ENCODE peak calls at places on chromosomes 13 and 19, in ten cellular contexts. One of them, this sample, is unnamed.

GRCh38 chr13:111042661-111043226 is 72.4 kb upstream of the ARHGEF7 start:
- DNase-seq in activated T-cell treated with anti-CD3 and anti-CD28 coated beads for 1 hour: no peak
- DNase-seq in AG08395: no peak
- DNase-seq in GM23338: no peak
- DNase-seq in stromal cell of bone marrow: no peak
- DNase-seq in stimulated activated effector memory CD8-positive, alpha-beta T cell treated with anti-CD3 and anti-CD28 coated beads, Interleukin-12 subunit alpha, Interleukin-12 subunit beta, amount 100 ng/mL, for 72 hours: no peak
- DNase-seq in amygdala: no peak
- DNase-seq in stimulated activated CD8-positive, alpha-beta memory T cell treated with anti-CD3 and anti-CD28 coated beads, Interleukin-15, amount 100 ng/mL, for 24 hours: no peak
- DNase-seq in T follicular helper cell: no peak
- DNase-seq in brain microvascular endothelial cell: no peak
- DNase-seq in this sample: no peak

GRCh38 chr13:91119643-91120042 is 227.8 kb upstream of the MIR17HG start:
- DNase-seq in activated T-cell treated with anti-CD3 and anti-CD28 coated beads for 1 hour: no peak
- DNase-seq in AG08395: no peak
- DNase-seq in GM23338: no peak
- DNase-seq in stromal cell of bone marrow: no peak
- DNase-seq in stimulated activated effector memory CD8-positive, alpha-beta T cell treated with anti-CD3 and anti-CD28 coated beads, Interleukin-12 subunit alpha, Interleukin-12 subunit beta, amount 100 ng/mL, for 72 hours: no peak
- DNase-seq in amygdala: no peak
- DNase-seq in stimulated activated CD8-positive, alpha-beta memory T cell treated with anti-CD3 and anti-CD28 coated beads, Interleukin-15, amount 100 ng/mL, for 24 hours: no peak
- DNase-seq in T follicular helper cell: no peak
- DNase-seq in brain microvascular endothelial cell: no peak
- DNase-seq in this sample: no peak

GRCh38 chr13:38086013-38086412 is 216.4 kb upstream of the TRPC4 start:
- DNase-seq in activated T-cell treated with anti-CD3 and anti-CD28 coated beads for 1 hour: no peak
- DNase-seq in AG08395: no peak
- DNase-seq in GM23338: no peak
- DNase-seq in stromal cell of bone marrow: no peak
- DNase-seq in stimulated activated effector memory CD8-positive, alpha-beta T cell treated with anti-CD3 and anti-CD28 coated beads, Interleukin-12 subunit alpha, Interleukin-12 subunit beta, amount 100 ng/mL, for 72 hours: no peak
- DNase-seq in amygdala: no peak
- DNase-seq in stimulated activated CD8-positive, alpha-beta memory T cell treated with anti-CD3 and anti-CD28 coated beads, Interleukin-15, amount 100 ng/mL, for 24 hours: no peak
- DNase-seq in T follicular helper cell: no peak
- DNase-seq in brain microvascular endothelial cell: no peak
- DNase-seq in this sample: no peak

GRCh38 chr19:23377276-23377675 is 18.0 kb downstream of the ZNF91 start:
- DNase-seq in activated T-cell treated with anti-CD3 and anti-CD28 coated beads for 1 hour: no peak
- DNase-seq in AG08395: no peak
- DNase-seq in GM23338: no peak
- DNase-seq in stromal cell of bone marrow: no peak
- DNase-seq in stimulated activated effector memory CD8-positive, alpha-beta T cell treated with anti-CD3 and anti-CD28 coated beads, Interleukin-12 subunit alpha, Interleukin-12 subunit beta, amount 100 ng/mL, for 72 hours: no peak
- DNase-seq in amygdala: no peak
- DNase-seq in stimulated activated CD8-positive, alpha-beta memory T cell treated with anti-CD3 and anti-CD28 coated beads, Interleukin-15, amount 100 ng/mL, for 24 hours: no peak
- DNase-seq in T follicular helper cell: no peak
- DNase-seq in brain microvascular endothelial cell: no peak
- DNase-seq in this sample: no peak

GRCh38 chr19:50486823-50487515 is 10.3 kb upstream of the GARIN5A start:
- DNase-seq in activated T-cell treated with anti-CD3 and anti-CD28 coated beads for 1 hour: peak; percentile 36
- DNase-seq in AG08395: no peak
- DNase-seq in GM23338: peak; percentile 97
- DNase-seq in stromal cell of bone marrow: no peak
- DNase-seq in stimulated activated effector memory CD8-positive, alpha-beta T cell treated with anti-CD3 and anti-CD28 coated beads, Interleukin-12 subunit alpha, Interleukin-12 subunit beta, amount 100 ng/mL, for 72 hours: peak; percentile 79
- DNase-seq in amygdala: no peak
- DNase-seq in stimulated activated CD8-positive, alpha-beta memory T cell treated with anti-CD3 and anti-CD28 coated beads, Interleukin-15, amount 100 ng/mL, for 24 hours: peak; percentile 57
- DNase-seq in T follicular helper cell: peak; percentile 28
- DNase-seq in brain microvascular endothelial cell: peak; percentile 59
- DNase-seq in this sample: peak; percentile 16

GRCh38 chr13:102131246-102131645 is 270.6 kb downstream of the FGF14 start:
- DNase-seq in activated T-cell treated with anti-CD3 and anti-CD28 coated beads for 1 hour: no peak
- DNase-seq in AG08395: no peak
- DNase-seq in GM23338: no peak
- DNase-seq in stromal cell of bone marrow: no peak
- DNase-seq in stimulated activated effector memory CD8-positive, alpha-beta T cell treated with anti-CD3 and anti-CD28 coated beads, Interleukin-12 subunit alpha, Interleukin-12 subunit beta, amount 100 ng/mL, for 72 hours: no peak
- DNase-seq in amygdala: no peak
- DNase-seq in stimulated activated CD8-positive, alpha-beta memory T cell treated with anti-CD3 and anti-CD28 coated beads, Interleukin-15, amount 100 ng/mL, for 24 hours: no peak
- DNase-seq in T follicular helper cell: no peak
- DNase-seq in brain microvascular endothelial cell: no peak
- DNase-seq in this sample: no peak

GRCh38 chr13:21361123-21361522 is 98.0 kb downstream of the ZDHHC20 start:
- DNase-seq in activated T-cell treated with anti-CD3 and anti-CD28 coated beads for 1 hour: no peak
- DNase-seq in AG08395: no peak
- DNase-seq in GM23338: no peak
- DNase-seq in stromal cell of bone marrow: no peak
- DNase-seq in stimulated activated effector memory CD8-positive, alpha-beta T cell treated with anti-CD3 and anti-CD28 coated beads, Interleukin-12 subunit alpha, Interleukin-12 subunit beta, amount 100 ng/mL, for 72 hours: no peak
- DNase-seq in amygdala: no peak
- DNase-seq in stimulated activated CD8-positive, alpha-beta memory T cell treated with anti-CD3 and anti-CD28 coated beads, Interleukin-15, amount 100 ng/mL, for 24 hours: no peak
- DNase-seq in T follicular helper cell: no peak
- DNase-seq in brain microvascular endothelial cell: no peak
- DNase-seq in this sample: no peak

GRCh38 chr13:70723732-70724131 is 615.5 kb upstream of the KLHL1 start:
- DNase-seq in activated T-cell treated with anti-CD3 and anti-CD28 coated beads for 1 hour: no peak
- DNase-seq in AG08395: no peak
- DNase-seq in GM23338: no peak
- DNase-seq in stromal cell of bone marrow: no peak
- DNase-seq in stimulated activated effector memory CD8-positive, alpha-beta T cell treated with anti-CD3 and anti-CD28 coated beads, Interleukin-12 subunit alpha, Interleukin-12 subunit beta, amount 100 ng/mL, for 72 hours: no peak
- DNase-seq in amygdala: no peak
- DNase-seq in stimulated activated CD8-positive, alpha-beta memory T cell treated with anti-CD3 and anti-CD28 coated beads, Interleukin-15, amount 100 ng/mL, for 24 hours: no peak
- DNase-seq in T follicular helper cell: no peak
- DNase-seq in brain microvascular endothelial cell: peak; percentile 12
- DNase-seq in this sample: no peak

GRCh38 chr13:60755380-60756163 is 358.6 kb downstream of the TDRD3 start:
- DNase-seq in activated T-cell treated with anti-CD3 and anti-CD28 coated beads for 1 hour: no peak
- DNase-seq in AG08395: no peak
- DNase-seq in GM23338: peak; percentile 71
- DNase-seq in stromal cell of bone marrow: no peak
- DNase-seq in stimulated activated effector memory CD8-positive, alpha-beta T cell treated with anti-CD3 and anti-CD28 coated beads, Interleukin-12 subunit alpha, Interleukin-12 subunit beta, amount 100 ng/mL, for 72 hours: no peak
- DNase-seq in amygdala: no peak
- DNase-seq in stimulated activated CD8-positive, alpha-beta memory T cell treated with anti-CD3 and anti-CD28 coated beads, Interleukin-15, amount 100 ng/mL, for 24 hours: no peak
- DNase-seq in T follicular helper cell: no peak
- DNase-seq in brain microvascular endothelial cell: no peak
- DNase-seq in this sample: no peak

GRCh38 chr13:102702965-102703720 is 8.3 kb upstream of the METTL21C start:
- DNase-seq in activated T-cell treated with anti-CD3 and anti-CD28 coated beads for 1 hour: no peak
- DNase-seq in AG08395: no peak
- DNase-seq in GM23338: no peak
- DNase-seq in stromal cell of bone marrow: no peak
- DNase-seq in stimulated activated effector memory CD8-positive, alpha-beta T cell treated with anti-CD3 and anti-CD28 coated beads, Interleukin-12 subunit alpha, Interleukin-12 subunit beta, amount 100 ng/mL, for 72 hours: no peak
- DNase-seq in amygdala: no peak
- DNase-seq in stimulated activated CD8-positive, alpha-beta memory T cell treated with anti-CD3 and anti-CD28 coated beads, Interleukin-15, amount 100 ng/mL, for 24 hours: no peak
- DNase-seq in T follicular helper cell: no peak
- DNase-seq in brain microvascular endothelial cell: no peak
- DNase-seq in this sample: no peak

GRCh38 chr19:44212865-44213346 is 574 bp downstream of the ZNF227 start:
- DNase-seq in activated T-cell treated with anti-CD3 and anti-CD28 coated beads for 1 hour: no peak
- DNase-seq in AG08395: peak; percentile 25
- DNase-seq in GM23338: peak; percentile 53
- DNase-seq in stromal cell of bone marrow: peak; percentile 16
- DNase-seq in stimulated activated effector memory CD8-positive, alpha-beta T cell treated with anti-CD3 and anti-CD28 coated beads, Interleukin-12 subunit alpha, Interleukin-12 subunit beta, amount 100 ng/mL, for 72 hours: no peak
- DNase-seq in amygdala: no peak
- DNase-seq in stimulated activated CD8-positive, alpha-beta memory T cell treated with anti-CD3 and anti-CD28 coated beads, Interleukin-15, amount 100 ng/mL, for 24 hours: no peak
- DNase-seq in T follicular helper cell: no peak
- DNase-seq in brain microvascular endothelial cell: peak; percentile 6
- DNase-seq in this sample: peak; percentile 33

GRCh38 chr13:44904982-44905381 is 84.3 kb downstream of the NUFIP1 start:
- DNase-seq in activated T-cell treated with anti-CD3 and anti-CD28 coated beads for 1 hour: no peak
- DNase-seq in AG08395: peak; percentile 94
- DNase-seq in GM23338: no peak
- DNase-seq in stromal cell of bone marrow: peak; percentile 98
- DNase-seq in stimulated activated effector memory CD8-positive, alpha-beta T cell treated with anti-CD3 and anti-CD28 coated beads, Interleukin-12 subunit alpha, Interleukin-12 subunit beta, amount 100 ng/mL, for 72 hours: no peak
- DNase-seq in amygdala: peak; percentile 11
- DNase-seq in stimulated activated CD8-positive, alpha-beta memory T cell treated with anti-CD3 and anti-CD28 coated beads, Interleukin-15, amount 100 ng/mL, for 24 hours: no peak
- DNase-seq in T follicular helper cell: no peak
- DNase-seq in brain microvascular endothelial cell: peak; percentile 97
- DNase-seq in this sample: peak; percentile 57

GRCh38 chr19:34495416-34495815 is 13.9 kb downstream of the WTIP start:
- DNase-seq in activated T-cell treated with anti-CD3 and anti-CD28 coated beads for 1 hour: no peak
- DNase-seq in AG08395: no peak
- DNase-seq in GM23338: no peak
- DNase-seq in stromal cell of bone marrow: no peak
- DNase-seq in stimulated activated effector memory CD8-positive, alpha-beta T cell treated with anti-CD3 and anti-CD28 coated beads, Interleukin-12 subunit alpha, Interleukin-12 subunit beta, amount 100 ng/mL, for 72 hours: no peak
- DNase-seq in amygdala: no peak
- DNase-seq in stimulated activated CD8-positive, alpha-beta memory T cell treated with anti-CD3 and anti-CD28 coated beads, Interleukin-15, amount 100 ng/mL, for 24 hours: no peak
- DNase-seq in T follicular helper cell: no peak
- DNase-seq in brain microvascular endothelial cell: no peak
- DNase-seq in this sample: no peak

GRCh38 chr19:35459414-35460082 is 11.5 kb downstream of the FFAR2 start:
- DNase-seq in activated T-cell treated with anti-CD3 and anti-CD28 coated beads for 1 hour: no peak
- DNase-seq in AG08395: no peak
- DNase-seq in GM23338: no peak
- DNase-seq in stromal cell of bone marrow: no peak
- DNase-seq in stimulated activated effector memory CD8-positive, alpha-beta T cell treated with anti-CD3 and anti-CD28 coated beads, Interleukin-12 subunit alpha, Interleukin-12 subunit beta, amount 100 ng/mL, for 72 hours: no peak
- DNase-seq in amygdala: no peak
- DNase-seq in stimulated activated CD8-positive, alpha-beta memory T cell treated with anti-CD3 and anti-CD28 coated beads, Interleukin-15, amount 100 ng/mL, for 24 hours: no peak
- DNase-seq in T follicular helper cell: no peak
- DNase-seq in brain microvascular endothelial cell: no peak
- DNase-seq in this sample: no peak

GRCh38 chr13:78604782-78605611 is 1.6 kb upstream of the POU4F1 start:
- DNase-seq in activated T-cell treated with anti-CD3 and anti-CD28 coated beads for 1 hour: no peak
- DNase-seq in AG08395: no peak
- DNase-seq in GM23338: peak; percentile 79
- DNase-seq in stromal cell of bone marrow: no peak
- DNase-seq in stimulated activated effector memory CD8-positive, alpha-beta T cell treated with anti-CD3 and anti-CD28 coated beads, Interleukin-12 subunit alpha, Interleukin-12 subunit beta, amount 100 ng/mL, for 72 hours: no peak
- DNase-seq in amygdala: no peak
- DNase-seq in stimulated activated CD8-positive, alpha-beta memory T cell treated with anti-CD3 and anti-CD28 coated beads, Interleukin-15, amount 100 ng/mL, for 24 hours: no peak
- DNase-seq in T follicular helper cell: no peak
- DNase-seq in brain microvascular endothelial cell: no peak
- DNase-seq in this sample: peak; percentile 3

GRCh38 chr19:34364462-34364829 is 550 bp upstream of the GPI start:
- DNase-seq in activated T-cell treated with anti-CD3 and anti-CD28 coated beads for 1 hour: no peak
- DNase-seq in AG08395: no peak
- DNase-seq in GM23338: no peak
- DNase-seq in stromal cell of bone marrow: no peak
- DNase-seq in stimulated activated effector memory CD8-positive, alpha-beta T cell treated with anti-CD3 and anti-CD28 coated beads, Interleukin-12 subunit alpha, Interleukin-12 subunit beta, amount 100 ng/mL, for 72 hours: no peak
- DNase-seq in amygdala: no peak
- DNase-seq in stimulated activated CD8-positive, alpha-beta memory T cell treated with anti-CD3 and anti-CD28 coated beads, Interleukin-15, amount 100 ng/mL, for 24 hours: no peak
- DNase-seq in T follicular helper cell: no peak
- DNase-seq in brain microvascular endothelial cell: no peak
- DNase-seq in this sample: no peak

GRCh38 chr19:27975419-27976005 is 1237.4 kb downstream of the UQCRFS1 start:
- DNase-seq in activated T-cell treated with anti-CD3 and anti-CD28 coated beads for 1 hour: no peak
- DNase-seq in AG08395: no peak
- DNase-seq in GM23338: no peak
- DNase-seq in stromal cell of bone marrow: no peak
- DNase-seq in stimulated activated effector memory CD8-positive, alpha-beta T cell treated with anti-CD3 and anti-CD28 coated beads, Interleukin-12 subunit alpha, Interleukin-12 subunit beta, amount 100 ng/mL, for 72 hours: no peak
- DNase-seq in amygdala: no peak
- DNase-seq in stimulated activated CD8-positive, alpha-beta memory T cell treated with anti-CD3 and anti-CD28 coated beads, Interleukin-15, amount 100 ng/mL, for 24 hours: no peak
- DNase-seq in T follicular helper cell: no peak
- DNase-seq in brain microvascular endothelial cell: no peak
- DNase-seq in this sample: no peak

GRCh38 chr13:50149932-50150331 is 134.7 kb downstream of the KCNRG start:
- DNase-seq in activated T-cell treated with anti-CD3 and anti-CD28 coated beads for 1 hour: no peak
- DNase-seq in AG08395: no peak
- DNase-seq in GM23338: no peak
- DNase-seq in stromal cell of bone marrow: no peak
- DNase-seq in stimulated activated effector memory CD8-positive, alpha-beta T cell treated with anti-CD3 and anti-CD28 coated beads, Interleukin-12 subunit alpha, Interleukin-12 subunit beta, amount 100 ng/mL, for 72 hours: no peak
- DNase-seq in amygdala: no peak
- DNase-seq in stimulated activated CD8-positive, alpha-beta memory T cell treated with anti-CD3 and anti-CD28 coated beads, Interleukin-15, amount 100 ng/mL, for 24 hours: no peak
- DNase-seq in T follicular helper cell: no peak
- DNase-seq in brain microvascular endothelial cell: no peak
- DNase-seq in this sample: no peak

GRCh38 chr19:14022469-14022868 is 5.5 kb upstream of the RLN3 start:
- DNase-seq in activated T-cell treated with anti-CD3 and anti-CD28 coated beads for 1 hour: no peak
- DNase-seq in AG08395: no peak
- DNase-seq in GM23338: no peak
- DNase-seq in stromal cell of bone marrow: no peak
- DNase-seq in stimulated activated effector memory CD8-positive, alpha-beta T cell treated with anti-CD3 and anti-CD28 coated beads, Interleukin-12 subunit alpha, Interleukin-12 subunit beta, amount 100 ng/mL, for 72 hours: no peak
- DNase-seq in amygdala: no peak
- DNase-seq in stimulated activated CD8-positive, alpha-beta memory T cell treated with anti-CD3 and anti-CD28 coated beads, Interleukin-15, amount 100 ng/mL, for 24 hours: no peak
- DNase-seq in T follicular helper cell: no peak
- DNase-seq in brain microvascular endothelial cell: no peak
- DNase-seq in this sample: no peak

GRCh38 chr13:26785845-26786630 is 25.5 kb upstream of the GPR12 start:
- DNase-seq in activated T-cell treated with anti-CD3 and anti-CD28 coated beads for 1 hour: peak; percentile 17
- DNase-seq in AG08395: no peak
- DNase-seq in GM23338: peak; percentile 79
- DNase-seq in stromal cell of bone marrow: no peak
- DNase-seq in stimulated activated effector memory CD8-positive, alpha-beta T cell treated with anti-CD3 and anti-CD28 coated beads, Interleukin-12 subunit alpha, Interleukin-12 subunit beta, amount 100 ng/mL, for 72 hours: peak; percentile 57
- DNase-seq in amygdala: no peak
- DNase-seq in stimulated activated CD8-positive, alpha-beta memory T cell treated with anti-CD3 and anti-CD28 coated beads, Interleukin-15, amount 100 ng/mL, for 24 hours: no peak
- DNase-seq in T follicular helper cell: peak; percentile 17
- DNase-seq in brain microvascular endothelial cell: no peak
- DNase-seq in this sample: peak; percentile 13

GRCh38 chr19:51726049-51726448 is 2.3 kb upstream of the HAS1 start:
- DNase-seq in activated T-cell treated with anti-CD3 and anti-CD28 coated beads for 1 hour: no peak
- DNase-seq in AG08395: peak; percentile 95
- DNase-seq in GM23338: peak; percentile 40
- DNase-seq in stromal cell of bone marrow: peak; percentile 94
- DNase-seq in stimulated activated effector memory CD8-positive, alpha-beta T cell treated with anti-CD3 and anti-CD28 coated beads, Interleukin-12 subunit alpha, Interleukin-12 subunit beta, amount 100 ng/mL, for 72 hours: no peak
- DNase-seq in amygdala: peak; percentile 84
- DNase-seq in stimulated activated CD8-positive, alpha-beta memory T cell treated with anti-CD3 and anti-CD28 coated beads, Interleukin-15, amount 100 ng/mL, for 24 hours: no peak
- DNase-seq in T follicular helper cell: no peak
- DNase-seq in brain microvascular endothelial cell: peak; percentile 64
- DNase-seq in this sample: peak; percentile 40

GRCh38 chr19:45130888-45131615 is 29.7 kb downstream of the NKPD1 start:
- DNase-seq in activated T-cell treated with anti-CD3 and anti-CD28 coated beads for 1 hour: no peak
- DNase-seq in AG08395: no peak
- DNase-seq in GM23338: no peak
- DNase-seq in stromal cell of bone marrow: no peak
- DNase-seq in stimulated activated effector memory CD8-positive, alpha-beta T cell treated with anti-CD3 and anti-CD28 coated beads, Interleukin-12 subunit alpha, Interleukin-12 subunit beta, amount 100 ng/mL, for 72 hours: no peak
- DNase-seq in amygdala: peak; percentile 71
- DNase-seq in stimulated activated CD8-positive, alpha-beta memory T cell treated with anti-CD3 and anti-CD28 coated beads, Interleukin-15, amount 100 ng/mL, for 24 hours: no peak
- DNase-seq in T follicular helper cell: no peak
- DNase-seq in brain microvascular endothelial cell: no peak
- DNase-seq in this sample: peak; percentile 21

GRCh38 chr13:103303078-103303651 is 236.9 kb upstream of the SLC10A2 start:
- DNase-seq in activated T-cell treated with anti-CD3 and anti-CD28 coated beads for 1 hour: no peak
- DNase-seq in AG08395: no peak
- DNase-seq in GM23338: no peak
- DNase-seq in stromal cell of bone marrow: no peak
- DNase-seq in stimulated activated effector memory CD8-positive, alpha-beta T cell treated with anti-CD3 and anti-CD28 coated beads, Interleukin-12 subunit alpha, Interleukin-12 subunit beta, amount 100 ng/mL, for 72 hours: no peak
- DNase-seq in amygdala: no peak
- DNase-seq in stimulated activated CD8-positive, alpha-beta memory T cell treated with anti-CD3 and anti-CD28 coated beads, Interleukin-15, amount 100 ng/mL, for 24 hours: no peak
- DNase-seq in T follicular helper cell: no peak
- DNase-seq in brain microvascular endothelial cell: no peak
- DNase-seq in this sample: no peak

GRCh38 chr13:56351041-56351440 is 789.7 kb upstream of the PRR20A start:
- DNase-seq in activated T-cell treated with anti-CD3 and anti-CD28 coated beads for 1 hour: no peak
- DNase-seq in AG08395: no peak
- DNase-seq in GM23338: peak; percentile 41
- DNase-seq in stromal cell of bone marrow: no peak
- DNase-seq in stimulated activated effector memory CD8-positive, alpha-beta T cell treated with anti-CD3 and anti-CD28 coated beads, Interleukin-12 subunit alpha, Interleukin-12 subunit beta, amount 100 ng/mL, for 72 hours: no peak
- DNase-seq in amygdala: no peak
- DNase-seq in stimulated activated CD8-positive, alpha-beta memory T cell treated with anti-CD3 and anti-CD28 coated beads, Interleukin-15, amount 100 ng/mL, for 24 hours: no peak
- DNase-seq in T follicular helper cell: no peak
- DNase-seq in brain microvascular endothelial cell: no peak
- DNase-seq in this sample: no peak

GRCh38 chr13:19052931-19053330 is 128.7 kb downstream of the TUBA3C start:
- DNase-seq in activated T-cell treated with anti-CD3 and anti-CD28 coated beads for 1 hour: no peak
- DNase-seq in AG08395: no peak
- DNase-seq in GM23338: no peak
- DNase-seq in stromal cell of bone marrow: no peak
- DNase-seq in stimulated activated effector memory CD8-positive, alpha-beta T cell treated with anti-CD3 and anti-CD28 coated beads, Interleukin-12 subunit alpha, Interleukin-12 subunit beta, amount 100 ng/mL, for 72 hours: no peak
- DNase-seq in amygdala: no peak
- DNase-seq in stimulated activated CD8-positive, alpha-beta memory T cell treated with anti-CD3 and anti-CD28 coated beads, Interleukin-15, amount 100 ng/mL, for 24 hours: no peak
- DNase-seq in T follicular helper cell: no peak
- DNase-seq in brain microvascular endothelial cell: no peak
- DNase-seq in this sample: no peak

GRCh38 chr13:110634558-110634957 is 19.2 kb downstream of the NAXD start:
- DNase-seq in activated T-cell treated with anti-CD3 and anti-CD28 coated beads for 1 hour: no peak
- DNase-seq in AG08395: no peak
- DNase-seq in GM23338: no peak
- DNase-seq in stromal cell of bone marrow: no peak
- DNase-seq in stimulated activated effector memory CD8-positive, alpha-beta T cell treated with anti-CD3 and anti-CD28 coated beads, Interleukin-12 subunit alpha, Interleukin-12 subunit beta, amount 100 ng/mL, for 72 hours: no peak
- DNase-seq in amygdala: no peak
- DNase-seq in stimulated activated CD8-positive, alpha-beta memory T cell treated with anti-CD3 and anti-CD28 coated beads, Interleukin-15, amount 100 ng/mL, for 24 hours: no peak
- DNase-seq in T follicular helper cell: no peak
- DNase-seq in brain microvascular endothelial cell: peak; percentile 96
- DNase-seq in this sample: peak; percentile 94

This sample was measured in A172.